ENCODE peak calls at places on chromosomes 16 and 17, in six cellular contexts. One of them, this sample, is unnamed. For H3K9me3, the result is how much of the 10 kb centered on the place peaks cover.

GRCh38 chr16:89272631-89273030 is 55.1 kb downstream of the ZNF778 start:
- DNase-seq in PC-3: no peak
- DNase-seq in breast epithelium: no peak
- DNase-seq in gastrocnemius medialis: no peak
- DNase-seq in prostate gland: no peak
- DNase-seq in mammary epithelial cell: no peak
- DNase-seq in this sample: no peak

GRCh38 chr16:23081675-23082119 is 67.6 kb downstream of the USP31 start:
- DNase-seq in PC-3: no peak
- DNase-seq in breast epithelium: no peak
- DNase-seq in gastrocnemius medialis: no peak
- DNase-seq in prostate gland: no peak
- DNase-seq in mammary epithelial cell: peak
- DNase-seq in this sample: no peak

GRCh38 chr16:523097-523741 is 4.3 kb upstream of the CAPN15 start:
- DNase-seq in PC-3: no peak
- DNase-seq in breast epithelium: no peak
- DNase-seq in gastrocnemius medialis: no peak
- DNase-seq in prostate gland: no peak
- DNase-seq in mammary epithelial cell: no peak
- DNase-seq in this sample: no peak

GRCh38 chr17:71983828-71984227 is 137.0 kb upstream of the SOX9 start:
- DNase-seq in PC-3: peak
- DNase-seq in breast epithelium: no peak
- DNase-seq in gastrocnemius medialis: no peak
- DNase-seq in prostate gland: no peak
- DNase-seq in mammary epithelial cell: peak
- DNase-seq in this sample: no peak

GRCh38 chr17:74260525-74260850 is 13.5 kb upstream of the DNAI2 start:
- DNase-seq in PC-3: no peak
- DNase-seq in breast epithelium: no peak
- DNase-seq in gastrocnemius medialis: no peak
- DNase-seq in prostate gland: no peak
- DNase-seq in mammary epithelial cell: no peak
- DNase-seq in this sample: no peak

GRCh38 chr17:79977711-79978544 is 57.7 kb downstream of the TBC1D16 start:
- DNase-seq in PC-3: no peak
- DNase-seq in breast epithelium: no peak
- DNase-seq in gastrocnemius medialis: no peak
- DNase-seq in prostate gland: no peak
- DNase-seq in mammary epithelial cell: no peak
- DNase-seq in this sample: no peak

GRCh38 chr16:56505174-56505573 is 14.7 kb downstream of the BBS2 start:
- DNase-seq in PC-3: no peak
- DNase-seq in breast epithelium: no peak
- DNase-seq in gastrocnemius medialis: no peak
- DNase-seq in prostate gland: no peak
- DNase-seq in mammary epithelial cell: no peak
- DNase-seq in this sample: no peak

GRCh38 chr16:71383054-71383773 is 24.7 kb downstream of the CALB2 start:
- DNase-seq in PC-3: peak
- DNase-seq in breast epithelium: peak
- DNase-seq in gastrocnemius medialis: no peak
- DNase-seq in prostate gland: no peak
- DNase-seq in mammary epithelial cell: peak
- DNase-seq in this sample: peak

GRCh38 chr16:17921357-17921978 is 415.1 kb downstream of the NPIPA8 start:
- DNase-seq in PC-3: peak
- DNase-seq in breast epithelium: no peak
- DNase-seq in gastrocnemius medialis: no peak
- DNase-seq in prostate gland: peak
- DNase-seq in mammary epithelial cell: peak
- DNase-seq in this sample: no peak

GRCh38 chr17:82943339-82943738 is 103.5 kb upstream of the ZNF750 start:
- DNase-seq in PC-3: no peak
- DNase-seq in breast epithelium: no peak
- DNase-seq in gastrocnemius medialis: no peak
- DNase-seq in prostate gland: no peak
- DNase-seq in mammary epithelial cell: no peak
- DNase-seq in this sample: no peak

GRCh38 chr17:64413505-64413904 is 22.8 kb upstream of the PECAM1 start:
- DNase-seq in PC-3: no peak
- DNase-seq in breast epithelium: no peak
- DNase-seq in gastrocnemius medialis: no peak
- DNase-seq in prostate gland: no peak
- DNase-seq in mammary epithelial cell: no peak
- DNase-seq in this sample: no peak

GRCh38 chr16:53922805-53923645 is 219.1 kb downstream of the FTO start:
- DNase-seq in PC-3: no peak
- DNase-seq in breast epithelium: no peak
- DNase-seq in gastrocnemius medialis: no peak
- DNase-seq in prostate gland: no peak
- DNase-seq in mammary epithelial cell: no peak
- DNase-seq in this sample: no peak

GRCh38 chr17:57868007-57868774 is 18.3 kb upstream of the MRPS23 start:
- DNase-seq in PC-3: peak
- DNase-seq in breast epithelium: peak
- DNase-seq in gastrocnemius medialis: peak
- DNase-seq in prostate gland: peak
- DNase-seq in mammary epithelial cell: peak
- DNase-seq in this sample: peak

GRCh38 chr17:78172284-78173024 is 4.1 kb downstream of the SYNGR2 start:
- DNase-seq in PC-3: no peak
- DNase-seq in breast epithelium: no peak
- DNase-seq in gastrocnemius medialis: peak
- DNase-seq in prostate gland: no peak
- DNase-seq in mammary epithelial cell: no peak
- DNase-seq in this sample: no peak

GRCh38 chr17:78709119-78709681 is 72.9 kb downstream of the CYTH1 start:
- DNase-seq in PC-3: no peak
- DNase-seq in breast epithelium: no peak
- DNase-seq in gastrocnemius medialis: no peak
- DNase-seq in prostate gland: no peak
- DNase-seq in mammary epithelial cell: no peak
- DNase-seq in this sample: no peak

GRCh38 chr16:85913141-85913601 is 14.2 kb downstream of the IRF8 start:
- DNase-seq in PC-3: no peak
- DNase-seq in breast epithelium: no peak
- DNase-seq in gastrocnemius medialis: no peak
- DNase-seq in prostate gland: no peak
- DNase-seq in mammary epithelial cell: no peak
- DNase-seq in this sample: no peak

GRCh38 chr16:58733248-58733670 is 857 bp downstream of the GOT2 start:
- DNase-seq in PC-3: no peak
- DNase-seq in breast epithelium: no peak
- DNase-seq in gastrocnemius medialis: no peak
- DNase-seq in prostate gland: peak
- DNase-seq in mammary epithelial cell: no peak
- DNase-seq in this sample: no peak

GRCh38 chr16:81204794-81205680 is 33.5 kb upstream of the BCO1 start:
- DNase-seq in PC-3: peak
- DNase-seq in breast epithelium: no peak
- DNase-seq in gastrocnemius medialis: no peak
- DNase-seq in prostate gland: no peak
- DNase-seq in mammary epithelial cell: peak
- DNase-seq in this sample: no peak

GRCh38 chr17:38705803-38706624 is 941 bp downstream of the MLLT6 start:
- DNase-seq in PC-3: peak
- DNase-seq in breast epithelium: peak
- DNase-seq in gastrocnemius medialis: no peak
- DNase-seq in prostate gland: peak
- DNase-seq in mammary epithelial cell: peak
- DNase-seq in this sample: peak

GRCh38 chr17:59846391-59847165 is 46.2 kb downstream of the TUBD1 start:
- DNase-seq in PC-3: peak
- DNase-seq in breast epithelium: peak
- DNase-seq in gastrocnemius medialis: peak
- DNase-seq in prostate gland: peak
- DNase-seq in mammary epithelial cell: peak
- DNase-seq in this sample: peak

GRCh38 chr17:62187681-62188080 is 122.6 kb upstream of the MED13 start:
- DNase-seq in PC-3: peak
- DNase-seq in breast epithelium: no peak
- DNase-seq in gastrocnemius medialis: no peak
- DNase-seq in prostate gland: no peak
- DNase-seq in mammary epithelial cell: peak
- DNase-seq in this sample: no peak

GRCh38 chr17:81931557-81932332 is 4.2 kb upstream of the MAFG start:
- DNase-seq in PC-3: no peak
- DNase-seq in breast epithelium: no peak
- DNase-seq in gastrocnemius medialis: no peak
- DNase-seq in prostate gland: no peak
- DNase-seq in mammary epithelial cell: no peak
- DNase-seq in this sample: no peak

GRCh38 chr17:48596000-48596734 is 2.6 kb upstream of the HOXB5 start:
- DNase-seq in PC-3: no peak
- DNase-seq in breast epithelium: no peak
- DNase-seq in gastrocnemius medialis: no peak
- DNase-seq in prostate gland: no peak
- DNase-seq in mammary epithelial cell: no peak
- DNase-seq in this sample: no peak

GRCh38 chr17:74922694-74923537 is at the start of gene USH1G:
- DNase-seq in PC-3: peak
- DNase-seq in breast epithelium: no peak
- DNase-seq in gastrocnemius medialis: no peak
- DNase-seq in prostate gland: no peak
- DNase-seq in mammary epithelial cell: no peak
- DNase-seq in this sample: no peak

GRCh38 chr17:5100832-5101231 is 10.8 kb downstream of the ZNF232 start:
- DNase-seq in PC-3: no peak
- DNase-seq in breast epithelium: no peak
- DNase-seq in gastrocnemius medialis: no peak
- DNase-seq in prostate gland: no peak
- DNase-seq in mammary epithelial cell: no peak
- DNase-seq in this sample: no peak

GRCh38 chr17:5099271-5099670 is 12.4 kb downstream of the ZNF232 start:
- DNase-seq in PC-3: no peak
- DNase-seq in breast epithelium: no peak
- DNase-seq in gastrocnemius medialis: no peak
- DNase-seq in prostate gland: no peak
- DNase-seq in mammary epithelial cell: no peak
- DNase-seq in this sample: no peak

GRCh38 chr17:5092139-5093010 is 14.1 kb downstream of the ZFP3 start:
- DNase-seq in PC-3: no peak
- DNase-seq in breast epithelium: no peak
- DNase-seq in gastrocnemius medialis: no peak
- DNase-seq in prostate gland: no peak
- DNase-seq in mammary epithelial cell: no peak
- DNase-seq in this sample: no peak

DNA sequence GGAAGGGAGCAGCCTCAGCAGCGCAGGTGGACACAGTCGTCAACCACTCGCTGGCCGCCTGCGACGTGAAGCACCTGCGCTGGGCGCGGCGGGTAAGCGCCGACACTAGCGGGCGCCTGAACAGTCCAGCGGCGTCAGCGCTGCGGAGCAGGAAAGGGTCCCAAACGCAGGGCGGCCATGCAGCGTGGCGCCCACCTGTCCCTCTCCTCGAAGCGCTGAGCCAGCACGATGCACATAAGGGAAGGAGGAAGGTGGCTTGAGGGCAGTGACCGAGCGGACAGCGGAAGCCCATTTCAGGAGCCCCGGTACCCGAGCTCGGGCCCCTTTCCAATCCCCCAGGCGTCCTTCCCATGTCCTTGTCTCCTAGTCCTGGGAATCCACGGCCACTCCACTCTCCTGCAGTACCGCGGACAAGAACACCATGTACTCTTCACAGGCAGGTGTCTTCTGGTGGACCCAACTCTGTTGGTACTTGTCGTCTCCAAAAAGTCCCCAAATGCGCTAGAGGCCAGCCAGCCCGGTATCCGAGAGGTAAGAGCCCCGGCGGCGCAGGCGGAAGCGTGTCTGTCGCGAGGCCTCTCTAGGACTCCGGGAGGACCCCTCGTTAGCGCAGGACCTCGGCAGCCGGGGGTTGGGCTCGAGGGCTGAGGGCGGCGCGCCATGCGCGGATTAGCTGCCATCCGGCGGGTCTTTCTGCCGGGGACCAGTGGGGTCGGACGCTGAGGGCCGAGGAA is 14.4 kb downstream of the ZNF232 start:
- DNase-seq in PC-3: no peak
- DNase-seq in breast epithelium: no peak
- DNase-seq in gastrocnemius medialis: no peak
- DNase-seq in prostate gland: peak
- DNase-seq in mammary epithelial cell: no peak
- DNase-seq in this sample: no peak
- H3K4me3 ChIP-seq in PC-3: no peak
- H3K4me3 ChIP-seq in breast epithelium: peak
- H3K4me3 ChIP-seq in gastrocnemius medialis: peak
- H3K4me3 ChIP-seq in prostate gland: peak
- H3K4me3 ChIP-seq in mammary epithelial cell: no peak
- H3K4me3 ChIP-seq in this sample: no peak

GRCh38 chr17:7823581-7824001 is 10.4 kb upstream of the KDM6B start:
- DNase-seq in PC-3: no peak
- DNase-seq in breast epithelium: no peak
- DNase-seq in gastrocnemius medialis: no peak
- DNase-seq in prostate gland: no peak
- DNase-seq in mammary epithelial cell: no peak
- DNase-seq in this sample: no peak

GRCh38 chr17:7822126-7822525 is 11.9 kb upstream of the KDM6B start:
- DNase-seq in PC-3: no peak
- DNase-seq in breast epithelium: no peak
- DNase-seq in gastrocnemius medialis: no peak
- DNase-seq in prostate gland: no peak
- DNase-seq in mammary epithelial cell: no peak
- DNase-seq in this sample: no peak

GRCh38 chr17:7824021-7824924 is 9.7 kb upstream of the KDM6B start:
- DNase-seq in PC-3: no peak
- DNase-seq in breast epithelium: no peak
- DNase-seq in gastrocnemius medialis: no peak
- DNase-seq in prostate gland: no peak
- DNase-seq in mammary epithelial cell: no peak
- DNase-seq in this sample: no peak

GRCh38 chr17:7820231-7820630 is 13.8 kb upstream of the KDM6B start:
- DNase-seq in PC-3: no peak
- DNase-seq in breast epithelium: no peak
- DNase-seq in gastrocnemius medialis: no peak
- DNase-seq in prostate gland: no peak
- DNase-seq in mammary epithelial cell: no peak
- DNase-seq in this sample: no peak

GRCh38 chr17:7825206-7825980 is 8.6 kb upstream of the KDM6B start:
- DNase-seq in PC-3: peak
- DNase-seq in breast epithelium: no peak
- DNase-seq in gastrocnemius medialis: no peak
- DNase-seq in prostate gland: no peak
- DNase-seq in mammary epithelial cell: no peak
- DNase-seq in this sample: no peak
- TF ChIP-seq CTCF in PC-3: peak
- TF ChIP-seq CTCF in breast epithelium: no peak
- TF ChIP-seq CTCF in gastrocnemius medialis: no peak
- TF ChIP-seq CTCF in prostate gland: no peak
- TF ChIP-seq CTCF in mammary epithelial cell: no peak
- TF ChIP-seq CTCF in this sample: no peak

GRCh38 chr16:26627958-26628357 is 438.8 kb upstream of the C16orf82 start:
- DNase-seq in PC-3: no peak
- DNase-seq in breast epithelium: no peak
- DNase-seq in gastrocnemius medialis: no peak
- DNase-seq in prostate gland: no peak
- DNase-seq in mammary epithelial cell: no peak
- DNase-seq in this sample: no peak
- H3K9me3 ChIP-seq in PC-3: under half
- H3K9me3 ChIP-seq in breast epithelium: under half
- H3K9me3 ChIP-seq in gastrocnemius medialis: under half
- H3K9me3 ChIP-seq in prostate gland: under half
- H3K9me3 ChIP-seq in mammary epithelial cell: under half
- H3K9me3 ChIP-seq in this sample: under half

GRCh38 chr16:69325784-69326171 is 4.6 kb downstream of the PDF start:
- DNase-seq in PC-3: no peak
- DNase-seq in breast epithelium: no peak
- DNase-seq in gastrocnemius medialis: no peak
- DNase-seq in prostate gland: no peak
- DNase-seq in mammary epithelial cell: no peak
- DNase-seq in this sample: no peak
- H3K4me3 ChIP-seq in PC-3: no peak
- H3K4me3 ChIP-seq in breast epithelium: no peak
- H3K4me3 ChIP-seq in gastrocnemius medialis: no peak
- H3K4me3 ChIP-seq in prostate gland: no peak
- H3K4me3 ChIP-seq in mammary epithelial cell: no peak
- H3K4me3 ChIP-seq in this sample: no peak